ENCODE peak calls at places on chromosomes 13 and 19, in four cellular contexts. One of them, this sample, is unnamed.

GRCh38 chr13:39941236-39941635 is 285.8 kb downstream of the COG6 start:
- DNase-seq in GM04504: no peak
- DNase-seq in stimulated activated CD4-positive, alpha-beta T cell treated with anti-CD3 and anti-CD28 coated beads, Interleukin-4, amount 100 ng/mL, for 1 hour: no peak
- DNase-seq in NCI-H526: no peak
- DNase-seq in this sample: no peak

GRCh38 chr13:32969516-32969941 is 46.7 kb upstream of the KL start:
- DNase-seq in GM04504: peak
- DNase-seq in stimulated activated CD4-positive, alpha-beta T cell treated with anti-CD3 and anti-CD28 coated beads, Interleukin-4, amount 100 ng/mL, for 1 hour: no peak
- DNase-seq in NCI-H526: no peak
- DNase-seq in this sample: no peak

GRCh38 chr19:55175117-55175867 is 4.8 kb downstream of the SYT5 start:
- DNase-seq in GM04504: no peak
- DNase-seq in stimulated activated CD4-positive, alpha-beta T cell treated with anti-CD3 and anti-CD28 coated beads, Interleukin-4, amount 100 ng/mL, for 1 hour: no peak
- DNase-seq in NCI-H526: peak
- DNase-seq in this sample: no peak

GRCh38 chr19:35609881-35610353 is 2.6 kb upstream of the HAUS5 start:
- DNase-seq in GM04504: no peak
- DNase-seq in stimulated activated CD4-positive, alpha-beta T cell treated with anti-CD3 and anti-CD28 coated beads, Interleukin-4, amount 100 ng/mL, for 1 hour: peak
- DNase-seq in NCI-H526: no peak
- DNase-seq in this sample: no peak

GRCh38 chr13:75550159-75550567 is 572 bp downstream of the UCHL3 start:
- DNase-seq in GM04504: peak
- DNase-seq in stimulated activated CD4-positive, alpha-beta T cell treated with anti-CD3 and anti-CD28 coated beads, Interleukin-4, amount 100 ng/mL, for 1 hour: peak
- DNase-seq in NCI-H526: peak
- DNase-seq in this sample: peak

GRCh38 chr19:50252111-50252886 is 48.9 kb downstream of the MYH14 start:
- DNase-seq in GM04504: no peak
- DNase-seq in stimulated activated CD4-positive, alpha-beta T cell treated with anti-CD3 and anti-CD28 coated beads, Interleukin-4, amount 100 ng/mL, for 1 hour: peak
- DNase-seq in NCI-H526: no peak
- DNase-seq in this sample: no peak

GRCh38 chr19:5624154-5624663 is 1.3 kb downstream of the SAFB start:
- DNase-seq in GM04504: no peak
- DNase-seq in stimulated activated CD4-positive, alpha-beta T cell treated with anti-CD3 and anti-CD28 coated beads, Interleukin-4, amount 100 ng/mL, for 1 hour: peak
- DNase-seq in NCI-H526: no peak
- DNase-seq in this sample: peak

GRCh38 chr19:39941615-39942507 is 7.4 kb upstream of the FCGBP start:
- DNase-seq in GM04504: no peak
- DNase-seq in stimulated activated CD4-positive, alpha-beta T cell treated with anti-CD3 and anti-CD28 coated beads, Interleukin-4, amount 100 ng/mL, for 1 hour: peak
- DNase-seq in NCI-H526: no peak
- DNase-seq in this sample: no peak

GRCh38 chr13:101346161-101346560 is 70.1 kb downstream of the NALCN start:
- DNase-seq in GM04504: no peak
- DNase-seq in stimulated activated CD4-positive, alpha-beta T cell treated with anti-CD3 and anti-CD28 coated beads, Interleukin-4, amount 100 ng/mL, for 1 hour: no peak
- DNase-seq in NCI-H526: no peak
- DNase-seq in this sample: no peak

GRCh38 chr13:24512208-24513068 is at the start of gene PARP4:
- DNase-seq in GM04504: peak
- DNase-seq in stimulated activated CD4-positive, alpha-beta T cell treated with anti-CD3 and anti-CD28 coated beads, Interleukin-4, amount 100 ng/mL, for 1 hour: peak
- DNase-seq in NCI-H526: peak
- DNase-seq in this sample: peak

GRCh38 chr13:91771229-91771628 is 372.8 kb downstream of the GPC5 start:
- DNase-seq in GM04504: no peak
- DNase-seq in stimulated activated CD4-positive, alpha-beta T cell treated with anti-CD3 and anti-CD28 coated beads, Interleukin-4, amount 100 ng/mL, for 1 hour: no peak
- DNase-seq in NCI-H526: no peak
- DNase-seq in this sample: no peak

GRCh38 chr19:50460161-50460765 is 16.0 kb upstream of the EMC10 start:
- DNase-seq in GM04504: no peak
- DNase-seq in stimulated activated CD4-positive, alpha-beta T cell treated with anti-CD3 and anti-CD28 coated beads, Interleukin-4, amount 100 ng/mL, for 1 hour: no peak
- DNase-seq in NCI-H526: no peak
- DNase-seq in this sample: no peak

GRCh38 chr19:6873708-6874431 is 13.5 kb upstream of the ADGRE1 start:
- DNase-seq in GM04504: no peak
- DNase-seq in stimulated activated CD4-positive, alpha-beta T cell treated with anti-CD3 and anti-CD28 coated beads, Interleukin-4, amount 100 ng/mL, for 1 hour: no peak
- DNase-seq in NCI-H526: no peak
- DNase-seq in this sample: no peak

GRCh38 chr13:39385154-39385553 is 217.8 kb downstream of the LHFPL6 start:
- DNase-seq in GM04504: no peak
- DNase-seq in stimulated activated CD4-positive, alpha-beta T cell treated with anti-CD3 and anti-CD28 coated beads, Interleukin-4, amount 100 ng/mL, for 1 hour: no peak
- DNase-seq in NCI-H526: no peak
- DNase-seq in this sample: no peak

GRCh38 chr13:31962661-31963345 is 68.8 kb upstream of the FRY start:
- DNase-seq in GM04504: no peak
- DNase-seq in stimulated activated CD4-positive, alpha-beta T cell treated with anti-CD3 and anti-CD28 coated beads, Interleukin-4, amount 100 ng/mL, for 1 hour: no peak
- DNase-seq in NCI-H526: no peak
- DNase-seq in this sample: no peak

This sample was measured in endothelial cell.